ENCODE peak calls at places on chromosomes 2 and 18, in eight cellular contexts. One of them, this sample, is unnamed.

GRCh38 chr2:69299772-69300516 is 87.1 kb downstream of the GFPT1 start:
- DNase-seq in right lobe of liver: no peak
- DNase-seq in psoas muscle: no peak
- DNase-seq in spleen: no peak
- DNase-seq in kidney epithelial cell: no peak
- DNase-seq in epithelial cell of esophagus: no peak
- DNase-seq in astrocyte of the spinal cord: no peak
- DNase-seq in Panc1: no peak
- DNase-seq in this sample: no peak

GRCh38 chr2:183614797-183615429 is 490.7 kb downstream of the NUP35 start:
- DNase-seq in astrocyte of the spinal cord: peak; percentile 66
- DNase-seq in spleen: no peak
- DNase-seq in epithelial cell of esophagus: no peak
- DNase-seq in kidney epithelial cell: no peak
- DNase-seq in Panc1: no peak
- DNase-seq in psoas muscle: peak; percentile 13
- DNase-seq in right lobe of liver: no peak
- DNase-seq in this sample: no peak

GRCh38 chr2:217035967-217036366 is 176.1 kb upstream of the TNP1 start:
- DNase-seq in psoas muscle: peak; percentile 34
- DNase-seq in astrocyte of the spinal cord: peak; percentile 47
- DNase-seq in Panc1: no peak
- DNase-seq in spleen: no peak
- DNase-seq in epithelial cell of esophagus: peak; percentile 68
- DNase-seq in kidney epithelial cell: no peak
- DNase-seq in right lobe of liver: no peak
- DNase-seq in this sample: no peak

GRCh38 chr2:166081131-166081632 is 46.6 kb downstream of the SCN1A start:
- DNase-seq in right lobe of liver: no peak
- DNase-seq in Panc1: no peak
- DNase-seq in kidney epithelial cell: no peak
- DNase-seq in psoas muscle: no peak
- DNase-seq in astrocyte of the spinal cord: no peak
- DNase-seq in spleen: no peak
- DNase-seq in epithelial cell of esophagus: no peak
- DNase-seq in this sample: no peak

GRCh38 chr18:812673-813404 is 797 bp upstream of the YES1 start:
- DNase-seq in right lobe of liver: peak; percentile 77
- DNase-seq in epithelial cell of esophagus: peak; percentile 84
- DNase-seq in Panc1: peak; percentile 63
- DNase-seq in spleen: peak; percentile 91
- DNase-seq in astrocyte of the spinal cord: peak; percentile 87
- DNase-seq in kidney epithelial cell: peak; percentile 32
- DNase-seq in psoas muscle: peak; percentile 82
- DNase-seq in this sample: peak; percentile 95

GRCh38 chr2:149180226-149180875 is 141.9 kb downstream of the LYPD6B start:
- DNase-seq in epithelial cell of esophagus: no peak
- DNase-seq in Panc1: no peak
- DNase-seq in astrocyte of the spinal cord: no peak
- DNase-seq in kidney epithelial cell: no peak
- DNase-seq in spleen: no peak
- DNase-seq in right lobe of liver: no peak
- DNase-seq in psoas muscle: no peak
- DNase-seq in this sample: no peak

GRCh38 chr2:219001577-219002394 is 8.6 kb upstream of the CRYBA2 start:
- DNase-seq in epithelial cell of esophagus: peak; percentile 83
- DNase-seq in psoas muscle: no peak
- DNase-seq in Panc1: no peak
- DNase-seq in kidney epithelial cell: no peak
- DNase-seq in spleen: no peak
- DNase-seq in astrocyte of the spinal cord: no peak
- DNase-seq in right lobe of liver: peak; percentile 97
- DNase-seq in this sample: no peak

GRCh38 chr2:25294573-25295462 is 46.9 kb downstream of the DNMT3A start:
- DNase-seq in right lobe of liver: peak; percentile 81
- DNase-seq in psoas muscle: peak; percentile 80
- DNase-seq in kidney epithelial cell: no peak
- DNase-seq in astrocyte of the spinal cord: peak; percentile 35
- DNase-seq in epithelial cell of esophagus: peak; percentile 59
- DNase-seq in spleen: peak; percentile 99
- DNase-seq in Panc1: no peak
- DNase-seq in this sample: peak; percentile 93

DNA sequence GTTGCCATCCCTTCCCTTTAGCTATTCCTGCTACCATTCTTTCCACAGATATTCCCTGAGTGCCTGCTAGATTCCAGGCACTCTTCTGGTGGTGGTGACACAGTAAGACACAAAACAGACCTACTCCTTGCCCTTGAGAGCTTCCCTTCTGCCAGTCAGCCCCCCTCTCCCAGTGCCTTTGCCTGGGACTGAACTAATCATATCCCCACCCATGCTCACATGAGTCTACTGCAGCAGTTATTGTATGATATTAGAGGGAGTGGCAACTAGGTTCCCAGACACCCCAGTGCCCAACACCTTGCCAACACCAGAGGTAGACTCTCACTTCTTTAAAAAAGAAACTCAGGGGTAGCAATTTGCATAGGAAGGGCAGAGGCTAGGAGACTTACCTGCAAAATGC is 7.2 kb upstream of the LBH start:
- DNase-seq in right lobe of liver: no peak
- DNase-seq in Panc1: no peak
- DNase-seq in epithelial cell of esophagus: no peak
- DNase-seq in astrocyte of the spinal cord: no peak
- DNase-seq in kidney epithelial cell: no peak
- DNase-seq in spleen: no peak
- DNase-seq in psoas muscle: no peak
- DNase-seq in this sample: no peak
- H3K4me3 ChIP-seq in right lobe of liver: no peak overlapping the region
- H3K4me3 ChIP-seq in Panc1: no peak overlapping the region
- H3K4me3 ChIP-seq in epithelial cell of esophagus: no peak overlapping the region
- H3K4me3 ChIP-seq in astrocyte of the spinal cord: no peak overlapping the region
- H3K4me3 ChIP-seq in kidney epithelial cell: no peak overlapping the region
- H3K4me3 ChIP-seq in spleen: no peak overlapping the region
- H3K4me3 ChIP-seq in psoas muscle: no peak overlapping the region
- H3K4me3 ChIP-seq in this sample: no peak overlapping the region

GRCh38 chr2:242036653-242036950 is 167.1 kb downstream of the RTP5 start:
- DNase-seq in astrocyte of the spinal cord: no peak
- DNase-seq in right lobe of liver: peak; percentile 26
- DNase-seq in Panc1: no peak
- DNase-seq in epithelial cell of esophagus: no peak
- DNase-seq in kidney epithelial cell: no peak
- DNase-seq in psoas muscle: no peak
- DNase-seq in spleen: no peak
- DNase-seq in this sample: no peak
- H3K4me3 ChIP-seq in astrocyte of the spinal cord: no peak overlapping the region
- H3K4me3 ChIP-seq in right lobe of liver: no peak overlapping the region
- H3K4me3 ChIP-seq in Panc1: no peak overlapping the region
- H3K4me3 ChIP-seq in epithelial cell of esophagus: no peak overlapping the region
- H3K4me3 ChIP-seq in kidney epithelial cell: no peak overlapping the region
- H3K4me3 ChIP-seq in psoas muscle: no peak overlapping the region
- H3K4me3 ChIP-seq in spleen: no peak overlapping the region
- H3K4me3 ChIP-seq in this sample: no peak overlapping the region

DNA sequence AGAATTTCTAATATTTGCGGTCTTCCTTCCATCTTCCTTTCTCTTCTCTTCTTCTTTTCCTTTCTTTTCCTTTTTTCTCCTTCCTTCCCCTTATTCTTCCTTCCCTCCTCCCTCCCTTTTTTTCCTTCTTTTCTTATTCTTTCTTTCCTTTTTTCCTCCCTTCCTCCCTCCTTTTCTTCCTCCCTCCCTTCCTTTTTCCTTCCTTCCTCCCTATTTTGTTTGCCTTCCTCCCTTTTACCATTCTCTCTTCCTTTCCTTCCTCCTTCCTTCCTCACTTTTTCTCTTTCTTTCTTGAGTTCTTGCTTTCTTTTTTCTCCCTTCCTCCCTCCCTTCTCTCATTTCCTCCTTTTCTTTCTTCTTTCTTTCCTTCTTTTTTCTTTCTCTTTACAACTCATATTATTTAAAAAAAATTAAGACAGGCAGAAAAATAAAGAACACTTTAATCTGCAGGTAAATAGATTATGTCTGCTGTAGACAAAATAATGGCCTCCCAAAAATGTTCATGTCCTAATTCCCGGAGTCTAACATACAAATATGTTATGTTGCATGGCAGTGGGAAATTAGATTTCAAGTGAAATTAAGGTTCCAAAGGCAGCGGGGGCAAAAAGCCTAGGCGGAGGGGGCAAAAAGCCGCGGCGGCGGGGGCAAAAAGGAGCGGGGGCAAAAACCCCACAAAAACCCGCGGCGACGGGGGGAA is 152.4 kb downstream of the ANKRD30BL start:
- DNase-seq in right lobe of liver: no peak
- DNase-seq in psoas muscle: no peak
- DNase-seq in astrocyte of the spinal cord: no peak
- DNase-seq in Panc1: no peak
- DNase-seq in kidney epithelial cell: no peak
- DNase-seq in spleen: no peak
- DNase-seq in epithelial cell of esophagus: no peak
- DNase-seq in this sample: no peak
- H3K4me3 ChIP-seq in right lobe of liver: no peak overlapping the region
- H3K4me3 ChIP-seq in psoas muscle: peak overlapping the region; percentile 48
- H3K4me3 ChIP-seq in astrocyte of the spinal cord: peak overlapping the region; percentile 43
- H3K4me3 ChIP-seq in Panc1: peak overlapping the region; percentile 28
- H3K4me3 ChIP-seq in kidney epithelial cell: peak overlapping the region; percentile 20
- H3K4me3 ChIP-seq in spleen: no peak overlapping the region
- H3K4me3 ChIP-seq in epithelial cell of esophagus: peak overlapping the region; percentile 12
- H3K4me3 ChIP-seq in this sample: no peak overlapping the region

GRCh38 chr2:203040966-203041521 is 26.4 kb downstream of the NBEAL1 start:
- DNase-seq in psoas muscle: no peak
- DNase-seq in spleen: no peak
- DNase-seq in astrocyte of the spinal cord: no peak
- DNase-seq in Panc1: no peak
- DNase-seq in epithelial cell of esophagus: no peak
- DNase-seq in right lobe of liver: no peak
- DNase-seq in kidney epithelial cell: no peak
- DNase-seq in this sample: no peak

GRCh38 chr2:203037026-203037425 is 22.4 kb downstream of the NBEAL1 start:
- DNase-seq in astrocyte of the spinal cord: no peak
- DNase-seq in kidney epithelial cell: no peak
- DNase-seq in psoas muscle: no peak
- DNase-seq in epithelial cell of esophagus: no peak
- DNase-seq in Panc1: no peak
- DNase-seq in spleen: no peak
- DNase-seq in right lobe of liver: no peak
- DNase-seq in this sample: no peak

GRCh38 chr2:203035879-203036470 is 21.3 kb downstream of the NBEAL1 start:
- DNase-seq in spleen: no peak
- DNase-seq in right lobe of liver: no peak
- DNase-seq in astrocyte of the spinal cord: no peak
- DNase-seq in psoas muscle: no peak
- DNase-seq in epithelial cell of esophagus: no peak
- DNase-seq in Panc1: no peak
- DNase-seq in kidney epithelial cell: no peak
- DNase-seq in this sample: no peak

GRCh38 chr2:203042178-203042577 is 27.5 kb downstream of the NBEAL1 start:
- DNase-seq in epithelial cell of esophagus: no peak
- DNase-seq in kidney epithelial cell: no peak
- DNase-seq in right lobe of liver: no peak
- DNase-seq in spleen: no peak
- DNase-seq in Panc1: no peak
- DNase-seq in astrocyte of the spinal cord: no peak
- DNase-seq in psoas muscle: no peak
- DNase-seq in this sample: no peak

GRCh38 chr2:203038586-203038985 is 23.9 kb downstream of the NBEAL1 start:
- DNase-seq in Panc1: no peak
- DNase-seq in epithelial cell of esophagus: peak; percentile 18
- DNase-seq in kidney epithelial cell: no peak
- DNase-seq in spleen: no peak
- DNase-seq in right lobe of liver: no peak
- DNase-seq in psoas muscle: no peak
- DNase-seq in astrocyte of the spinal cord: no peak
- DNase-seq in this sample: no peak
- H3K4me3 ChIP-seq in Panc1: no peak overlapping the region
- H3K4me3 ChIP-seq in epithelial cell of esophagus: no peak overlapping the region
- H3K4me3 ChIP-seq in kidney epithelial cell: no peak overlapping the region
- H3K4me3 ChIP-seq in spleen: no peak overlapping the region
- H3K4me3 ChIP-seq in right lobe of liver: no peak overlapping the region
- H3K4me3 ChIP-seq in psoas muscle: no peak overlapping the region
- H3K4me3 ChIP-seq in astrocyte of the spinal cord: no peak overlapping the region
- H3K4me3 ChIP-seq in this sample: no peak overlapping the region

DNA sequence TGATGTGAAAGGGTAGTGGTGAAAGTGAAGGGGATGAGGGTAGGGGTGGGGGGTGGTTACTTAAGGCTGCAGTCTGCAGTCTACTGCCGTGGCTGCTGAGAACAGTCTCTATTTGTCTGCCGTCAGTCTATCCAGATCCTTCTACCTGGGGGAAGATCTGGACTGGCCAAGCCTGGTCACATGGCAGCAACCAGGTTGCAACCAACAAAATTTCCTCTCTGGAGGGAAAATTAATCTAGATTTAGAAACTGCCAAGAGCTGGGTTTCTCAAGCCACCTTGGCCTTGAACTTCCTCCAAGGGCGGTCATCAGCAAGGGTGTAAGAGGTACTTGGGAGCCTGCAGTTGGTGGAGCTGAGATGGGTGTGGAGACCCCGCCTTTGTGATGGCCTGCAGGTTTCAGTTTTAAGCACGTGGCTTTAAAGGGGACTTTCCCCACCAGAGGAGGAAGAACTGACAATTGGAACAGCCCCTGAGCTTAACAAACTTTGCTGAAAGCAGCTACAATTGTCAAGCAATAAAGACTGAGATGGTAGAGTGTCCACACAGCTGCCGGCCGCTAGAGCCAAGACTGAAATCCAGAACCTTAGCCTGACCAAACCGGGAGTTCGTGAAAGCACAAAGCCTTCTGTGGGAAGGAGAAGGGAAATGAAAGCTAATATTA is 31.4 kb upstream of the KCMF1 start:
- DNase-seq in epithelial cell of esophagus: peak; percentile 39
- DNase-seq in astrocyte of the spinal cord: no peak
- DNase-seq in psoas muscle: no peak
- DNase-seq in kidney epithelial cell: no peak
- DNase-seq in right lobe of liver: no peak
- DNase-seq in Panc1: no peak
- DNase-seq in spleen: peak; percentile 85
- DNase-seq in this sample: peak; percentile 89
- H3K4me3 ChIP-seq in epithelial cell of esophagus: no peak overlapping the region
- H3K4me3 ChIP-seq in astrocyte of the spinal cord: no peak overlapping the region
- H3K4me3 ChIP-seq in psoas muscle: no peak overlapping the region
- H3K4me3 ChIP-seq in kidney epithelial cell: no peak overlapping the region
- H3K4me3 ChIP-seq in right lobe of liver: no peak overlapping the region
- H3K4me3 ChIP-seq in Panc1: no peak overlapping the region
- H3K4me3 ChIP-seq in spleen: no peak overlapping the region
- H3K4me3 ChIP-seq in this sample: no peak overlapping the region

GRCh38 chr2:66440011-66440542 is 5.2 kb downstream of the MEIS1 start:
- DNase-seq in spleen: peak; percentile 58
- DNase-seq in kidney epithelial cell: no peak
- DNase-seq in epithelial cell of esophagus: peak; percentile 43
- DNase-seq in psoas muscle: no peak
- DNase-seq in Panc1: no peak
- DNase-seq in right lobe of liver: no peak
- DNase-seq in astrocyte of the spinal cord: peak; percentile 64
- DNase-seq in this sample: no peak
- H3K4me3 ChIP-seq in spleen: peak overlapping the region; percentile 37
- H3K4me3 ChIP-seq in kidney epithelial cell: peak overlapping the region; percentile 23
- H3K4me3 ChIP-seq in epithelial cell of esophagus: peak overlapping the region; percentile 68
- H3K4me3 ChIP-seq in psoas muscle: peak overlapping the region; percentile 70
- H3K4me3 ChIP-seq in Panc1: peak overlapping the region; percentile 71
- H3K4me3 ChIP-seq in right lobe of liver: peak overlapping the region; percentile 12
- H3K4me3 ChIP-seq in astrocyte of the spinal cord: peak overlapping the region; percentile 62
- H3K4me3 ChIP-seq in this sample: no peak overlapping the region

DNA sequence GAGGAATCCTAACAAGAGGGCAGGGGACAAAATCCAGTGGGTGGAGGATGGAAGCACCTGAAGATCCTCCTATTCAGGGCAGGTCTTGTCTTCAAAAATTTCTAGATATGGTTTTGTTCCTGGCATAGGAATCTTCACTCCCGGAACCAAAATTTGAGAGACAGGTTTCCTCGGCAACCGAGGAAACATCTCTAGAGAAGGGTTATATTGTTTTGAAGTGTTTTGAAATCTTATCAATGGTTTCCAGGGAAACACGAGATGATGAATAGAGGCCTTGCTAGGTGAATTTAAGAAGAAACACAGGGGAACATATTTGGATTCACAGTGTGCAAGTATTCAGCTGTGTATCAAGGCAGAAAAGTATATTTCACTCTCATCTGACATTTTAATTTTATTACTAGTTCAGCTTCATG is 136.8 kb downstream of the SH3BP4 start:
- DNase-seq in epithelial cell of esophagus: no peak
- DNase-seq in spleen: no peak
- DNase-seq in right lobe of liver: no peak
- DNase-seq in astrocyte of the spinal cord: no peak
- DNase-seq in Panc1: no peak
- DNase-seq in kidney epithelial cell: no peak
- DNase-seq in psoas muscle: no peak
- DNase-seq in this sample: no peak
- H3K4me3 ChIP-seq in epithelial cell of esophagus: no peak overlapping the region
- H3K4me3 ChIP-seq in spleen: no peak overlapping the region
- H3K4me3 ChIP-seq in right lobe of liver: no peak overlapping the region
- H3K4me3 ChIP-seq in astrocyte of the spinal cord: no peak overlapping the region
- H3K4me3 ChIP-seq in Panc1: no peak overlapping the region
- H3K4me3 ChIP-seq in kidney epithelial cell: no peak overlapping the region
- H3K4me3 ChIP-seq in psoas muscle: no peak overlapping the region
- H3K4me3 ChIP-seq in this sample: no peak overlapping the region

This sample was measured in NB4.